ENCODE peak calls at places on chromosomes 7 and 10, in seven cellular contexts. One of them, this sample, is unnamed.
A peak's percentile ranks its signal among the peaks of the same experiment; 100 is the strongest.

GRCh38 chr10:67175354-67175753 is 249.5 kb downstream of the LRRTM3 start:
- DNase-seq in neural progenitor cell: no peak
- DNase-seq in left ventricle myocardium inferior: no peak
- DNase-seq in kidney: no peak
- DNase-seq in IMR-90: no peak
- DNase-seq in A549: no peak
- DNase-seq in uterus: no peak
- DNase-seq in this sample: no peak

GRCh38 chr7:33101916-33102315 is 7.3 kb downstream of the RP9 start:
- DNase-seq in neural progenitor cell: no peak
- DNase-seq in left ventricle myocardium inferior: no peak
- DNase-seq in kidney: no peak
- DNase-seq in IMR-90: no peak
- DNase-seq in A549: no peak
- DNase-seq in uterus: no peak
- DNase-seq in this sample: no peak

GRCh38 chr10:50788951-50789904 is 49.5 kb downstream of the ASAH2B start:
- DNase-seq in neural progenitor cell: peak; percentile 59
- DNase-seq in left ventricle myocardium inferior: no peak
- DNase-seq in kidney: no peak
- DNase-seq in IMR-90: peak; percentile 42
- DNase-seq in A549: peak; percentile 36
- DNase-seq in uterus: no peak
- DNase-seq in this sample: no peak

GRCh38 chr7:23184709-23185354 is 3.0 kb downstream of the NUP42 start:
- DNase-seq in neural progenitor cell: peak; percentile 13
- DNase-seq in left ventricle myocardium inferior: no peak
- DNase-seq in kidney: no peak
- DNase-seq in IMR-90: peak; percentile 51
- DNase-seq in A549: peak; percentile 22
- DNase-seq in uterus: peak; percentile 50
- DNase-seq in this sample: no peak

GRCh38 chr10:105540381-105540780 is 899.3 kb downstream of the SORCS3 start:
- DNase-seq in neural progenitor cell: no peak
- DNase-seq in left ventricle myocardium inferior: no peak
- DNase-seq in kidney: no peak
- DNase-seq in IMR-90: no peak
- DNase-seq in A549: no peak
- DNase-seq in uterus: no peak
- DNase-seq in this sample: no peak

GRCh38 chr10:98563811-98564210 is 117.1 kb upstream of the HPS1 start:
- DNase-seq in neural progenitor cell: no peak
- DNase-seq in left ventricle myocardium inferior: no peak
- DNase-seq in kidney: no peak
- DNase-seq in IMR-90: no peak
- DNase-seq in A549: no peak
- DNase-seq in uterus: no peak
- DNase-seq in this sample: no peak

GRCh38 chr10:99612167-99612831 is 7.9 kb downstream of the SLC25A28 start:
- DNase-seq in neural progenitor cell: peak; percentile 75
- DNase-seq in left ventricle myocardium inferior: no peak
- DNase-seq in kidney: no peak
- DNase-seq in IMR-90: peak; percentile 62
- DNase-seq in A549: peak; percentile 77
- DNase-seq in uterus: no peak
- DNase-seq in this sample: no peak

GRCh38 chr10:103265712-103266329 is 11.1 kb upstream of the INA start:
- DNase-seq in neural progenitor cell: peak; percentile 89
- DNase-seq in left ventricle myocardium inferior: no peak
- DNase-seq in kidney: no peak
- DNase-seq in IMR-90: peak; percentile 82
- DNase-seq in A549: peak; percentile 25
- DNase-seq in uterus: peak; percentile 32
- DNase-seq in this sample: peak; percentile 56

GRCh38 chr10:71306951-71307350 is 12.1 kb upstream of the SLC29A3 start:
- DNase-seq in neural progenitor cell: no peak
- DNase-seq in left ventricle myocardium inferior: no peak
- DNase-seq in kidney: no peak
- DNase-seq in IMR-90: no peak
- DNase-seq in A549: no peak
- DNase-seq in uterus: no peak
- DNase-seq in this sample: no peak

GRCh38 chr10:75817224-75817623 is 385.8 kb downstream of the LRMDA start:
- DNase-seq in neural progenitor cell: no peak
- DNase-seq in left ventricle myocardium inferior: no peak
- DNase-seq in kidney: no peak
- DNase-seq in IMR-90: no peak
- DNase-seq in A549: no peak
- DNase-seq in uterus: no peak
- DNase-seq in this sample: no peak

GRCh38 chr10:29315814-29316213 is 26.9 kb downstream of the LYZL1 start:
- DNase-seq in neural progenitor cell: no peak
- DNase-seq in left ventricle myocardium inferior: no peak
- DNase-seq in kidney: no peak
- DNase-seq in IMR-90: no peak
- DNase-seq in A549: no peak
- DNase-seq in uterus: no peak
- DNase-seq in this sample: no peak

GRCh38 chr10:17713133-17713532 is 38.9 kb upstream of the TMEM236 start:
- DNase-seq in neural progenitor cell: peak; percentile 50
- DNase-seq in left ventricle myocardium inferior: no peak
- DNase-seq in kidney: no peak
- DNase-seq in IMR-90: no peak
- DNase-seq in A549: no peak
- DNase-seq in uterus: no peak
- DNase-seq in this sample: no peak

GRCh38 chr7:98286093-98286525 is 4.6 kb downstream of the BRI3 start:
- DNase-seq in neural progenitor cell: no peak
- DNase-seq in left ventricle myocardium inferior: peak; percentile 63
- DNase-seq in kidney: peak; percentile 91
- DNase-seq in IMR-90: peak; percentile 55
- DNase-seq in A549: no peak
- DNase-seq in uterus: peak; percentile 73
- DNase-seq in this sample: peak; percentile 83

GRCh38 chr7:156169474-156170370 is 357.5 kb upstream of the SHH start:
- DNase-seq in neural progenitor cell: no peak
- DNase-seq in left ventricle myocardium inferior: no peak
- DNase-seq in kidney: peak; percentile 52
- DNase-seq in IMR-90: no peak
- DNase-seq in A549: no peak
- DNase-seq in uterus: no peak
- DNase-seq in this sample: no peak

GRCh38 chr7:86939197-86939814 is 120.1 kb downstream of the ELAPOR2 start:
- DNase-seq in neural progenitor cell: peak; percentile 71
- DNase-seq in left ventricle myocardium inferior: no peak
- DNase-seq in kidney: no peak
- DNase-seq in IMR-90: peak; percentile 60
- DNase-seq in A549: peak; percentile 10
- DNase-seq in uterus: no peak
- DNase-seq in this sample: peak; percentile 50

GRCh38 chr10:127986543-127987466 is 79.9 kb downstream of the PTPRE start:
- DNase-seq in neural progenitor cell: no peak
- DNase-seq in left ventricle myocardium inferior: no peak
- DNase-seq in kidney: no peak
- DNase-seq in IMR-90: no peak
- DNase-seq in A549: no peak
- DNase-seq in uterus: no peak
- DNase-seq in this sample: no peak

GRCh38 chr10:33336606-33337334 is 2.3 kb upstream of the NRP1 start:
- DNase-seq in neural progenitor cell: peak; percentile 64
- DNase-seq in left ventricle myocardium inferior: peak; percentile 78
- DNase-seq in kidney: peak; percentile 91
- DNase-seq in IMR-90: no peak
- DNase-seq in A549: peak; percentile 51
- DNase-seq in uterus: peak; percentile 57
- DNase-seq in this sample: no peak

GRCh38 chr10:52778511-52779392 is 6.2 kb upstream of the MBL2 start:
- DNase-seq in neural progenitor cell: peak; percentile 49
- DNase-seq in left ventricle myocardium inferior: no peak
- DNase-seq in kidney: no peak
- DNase-seq in IMR-90: peak; percentile 18
- DNase-seq in A549: no peak
- DNase-seq in uterus: no peak
- DNase-seq in this sample: no peak

GRCh38 chr10:29748109-29748650 is 113.4 kb upstream of the SVIL start:
- DNase-seq in neural progenitor cell: no peak
- DNase-seq in left ventricle myocardium inferior: no peak
- DNase-seq in kidney: no peak
- DNase-seq in IMR-90: no peak
- DNase-seq in A549: no peak
- DNase-seq in uterus: no peak
- DNase-seq in this sample: no peak

GRCh38 chr7:114530074-114530611 is 115.5 kb downstream of the FOXP2 start:
- DNase-seq in neural progenitor cell: no peak
- DNase-seq in left ventricle myocardium inferior: no peak
- DNase-seq in kidney: no peak
- DNase-seq in IMR-90: peak; percentile 36
- DNase-seq in A549: no peak
- DNase-seq in uterus: no peak
- DNase-seq in this sample: no peak

GRCh38 chr7:74042746-74043522 is 15.0 kb downstream of the ELN start:
- DNase-seq in neural progenitor cell: no peak
- DNase-seq in left ventricle myocardium inferior: no peak
- DNase-seq in kidney: no peak
- DNase-seq in IMR-90: no peak
- DNase-seq in A549: no peak
- DNase-seq in uterus: peak; percentile 51
- DNase-seq in this sample: no peak

GRCh38 chr10:23448802-23449570 is 10.1 kb downstream of the OTUD1 start:
- DNase-seq in neural progenitor cell: no peak
- DNase-seq in left ventricle myocardium inferior: no peak
- DNase-seq in kidney: no peak
- DNase-seq in IMR-90: peak; percentile 12
- DNase-seq in A549: no peak
- DNase-seq in uterus: no peak
- DNase-seq in this sample: no peak

GRCh38 chr7:19095461-19095860 is 22.0 kb downstream of the TWIST1 start:
- DNase-seq in neural progenitor cell: no peak
- DNase-seq in left ventricle myocardium inferior: no peak
- DNase-seq in kidney: no peak
- DNase-seq in IMR-90: no peak
- DNase-seq in A549: no peak
- DNase-seq in uterus: no peak
- DNase-seq in this sample: no peak

GRCh38 chr7:157874208-157874816 is 537.5 kb downstream of the DNAJB6 start:
- DNase-seq in neural progenitor cell: no peak
- DNase-seq in left ventricle myocardium inferior: no peak
- DNase-seq in kidney: peak; percentile 56
- DNase-seq in IMR-90: no peak
- DNase-seq in A549: no peak
- DNase-seq in uterus: no peak
- DNase-seq in this sample: no peak

GRCh38 chr7:46072722-46073121 is 151.7 kb upstream of the IGFBP3 start:
- DNase-seq in neural progenitor cell: no peak
- DNase-seq in left ventricle myocardium inferior: no peak
- DNase-seq in kidney: no peak
- DNase-seq in IMR-90: no peak
- DNase-seq in A549: no peak
- DNase-seq in uterus: no peak
- DNase-seq in this sample: no peak

GRCh38 chr7:33903770-33904679 is 1.3 kb upstream of the BMPER start:
- DNase-seq in neural progenitor cell: peak; percentile 77
- DNase-seq in left ventricle myocardium inferior: peak; percentile 41
- DNase-seq in kidney: peak; percentile 78
- DNase-seq in IMR-90: peak; percentile 45
- DNase-seq in A549: peak; percentile 53
- DNase-seq in uterus: peak; percentile 59
- DNase-seq in this sample: no peak

GRCh38 chr7:21939136-21939857 is 6.4 kb downstream of the CDCA7L start:
- DNase-seq in neural progenitor cell: no peak
- DNase-seq in left ventricle myocardium inferior: no peak
- DNase-seq in kidney: no peak
- DNase-seq in IMR-90: no peak
- DNase-seq in A549: no peak
- DNase-seq in uterus: no peak
- DNase-seq in this sample: peak; percentile 50

GRCh38 chr7:4226166-4226857 is 455.8 kb upstream of the FOXK1 start:
- DNase-seq in neural progenitor cell: peak; percentile 56
- DNase-seq in left ventricle myocardium inferior: no peak
- DNase-seq in kidney: peak; percentile 38
- DNase-seq in IMR-90: no peak
- DNase-seq in A549: no peak
- DNase-seq in uterus: no peak
- DNase-seq in this sample: no peak

GRCh38 chr7:31373337-31374289 is 33.1 kb upstream of the NEUROD6 start:
- DNase-seq in neural progenitor cell: peak; percentile 82
- DNase-seq in left ventricle myocardium inferior: no peak
- DNase-seq in kidney: no peak
- DNase-seq in IMR-90: peak; percentile 34
- DNase-seq in A549: peak; percentile 76
- DNase-seq in uterus: no peak
- DNase-seq in this sample: peak; percentile 60

GRCh38 chr10:78292250-78292986 is 258.8 kb downstream of the RPS24 start:
- DNase-seq in neural progenitor cell: no peak
- DNase-seq in left ventricle myocardium inferior: no peak
- DNase-seq in kidney: no peak
- DNase-seq in IMR-90: no peak
- DNase-seq in A549: no peak
- DNase-seq in uterus: no peak
- DNase-seq in this sample: no peak

GRCh38 chr7:84477786-84478405 is 283.3 kb upstream of the SEMA3A start:
- DNase-seq in neural progenitor cell: no peak
- DNase-seq in left ventricle myocardium inferior: no peak
- DNase-seq in kidney: no peak
- DNase-seq in IMR-90: no peak
- DNase-seq in A549: no peak
- DNase-seq in uterus: no peak
- DNase-seq in this sample: no peak
- TF ChIP-seq CTCF in neural progenitor cell: no peak
- TF ChIP-seq CTCF in left ventricle myocardium inferior: no peak
- TF ChIP-seq CTCF in kidney: no peak
- TF ChIP-seq CTCF in IMR-90: no peak
- TF ChIP-seq CTCF in A549: no peak
- TF ChIP-seq CTCF in uterus: no peak
- TF ChIP-seq CTCF in this sample: no peak

GRCh38 chr10:44978570-44979280 is at the start of gene DEPP1:
- DNase-seq in neural progenitor cell: peak; percentile 87
- DNase-seq in left ventricle myocardium inferior: peak; percentile 92
- DNase-seq in kidney: peak; percentile 97
- DNase-seq in IMR-90: peak; percentile 93
- DNase-seq in A549: peak; percentile 69
- DNase-seq in uterus: peak; percentile 92
- DNase-seq in this sample: peak; percentile 88
- H3K4me1 ChIP-seq in neural progenitor cell: peaks cover 40% of the 10 kb centered on the region
- H3K4me1 ChIP-seq in left ventricle myocardium inferior: peaks cover 100% of the 10 kb centered on the region
- H3K4me1 ChIP-seq in kidney: peaks cover 44% of the 10 kb centered on the region
- H3K4me1 ChIP-seq in IMR-90: peaks cover 68% of the 10 kb centered on the region
- H3K4me1 ChIP-seq in A549: peaks cover 61% of the 10 kb centered on the region
- H3K4me1 ChIP-seq in uterus: peaks cover 5% of the 10 kb centered on the region
- H3K4me1 ChIP-seq in this sample: peaks cover 46% of the 10 kb centered on the region

GRCh38 chr7:131827421-131827820 is 271.0 kb upstream of the PODXL start:
- DNase-seq in neural progenitor cell: no peak
- DNase-seq in left ventricle myocardium inferior: no peak
- DNase-seq in kidney: no peak
- DNase-seq in IMR-90: no peak
- DNase-seq in A549: no peak
- DNase-seq in uterus: no peak
- DNase-seq in this sample: no peak
- H3K27ac ChIP-seq in neural progenitor cell: no peak overlapping the region
- H3K27ac ChIP-seq in left ventricle myocardium inferior: no peak overlapping the region
- H3K27ac ChIP-seq in kidney: no peak overlapping the region
- H3K27ac ChIP-seq in IMR-90: no peak overlapping the region
- H3K27ac ChIP-seq in A549: no peak overlapping the region
- H3K27ac ChIP-seq in uterus: no peak overlapping the region
- H3K27ac ChIP-seq in this sample: no peak overlapping the region

GRCh38 chr10:124462348-124462695 is 699 bp downstream of the LHPP start:
- DNase-seq in neural progenitor cell: no peak
- DNase-seq in left ventricle myocardium inferior: no peak
- DNase-seq in kidney: no peak
- DNase-seq in IMR-90: no peak
- DNase-seq in A549: no peak
- DNase-seq in uterus: no peak
- DNase-seq in this sample: no peak
- TF ChIP-seq CTCF in neural progenitor cell: no peak
- TF ChIP-seq CTCF in left ventricle myocardium inferior: no peak
- TF ChIP-seq CTCF in kidney: no peak
- TF ChIP-seq CTCF in IMR-90: no peak
- TF ChIP-seq CTCF in A549: no peak
- TF ChIP-seq CTCF in uterus: no peak
- TF ChIP-seq CTCF in this sample: no peak